ENCODE peak calls at places on chromosome 7, in nine cellular contexts. S, G, T, X, U, V, N, M and E are unnamed samples.
A peak's percentile ranks its signal among the peaks of the same experiment; 100 is the strongest.

GRCh38 chr7:11315687-11316258 is 342.1 kb downstream of the PHF14 start:
- DNase-seq in S (no peak), G (no peak), T (no peak), X (no peak), U (no peak), V (no peak), N (no peak), M (no peak), E (no peak)

GRCh38 chr7:91050677-91051076 is 213.6 kb upstream of the FZD1 start:
- DNase-seq in S (no peak), G (no peak), T (no peak), X (no peak), U (no peak), V (no peak), N (no peak), M (peak; percentile 23), E (no peak)

GRCh38 chr7:95794917-95795515 is 22.7 kb downstream of the DYNC1I1 start:
- DNase-seq in S (no peak), G (no peak), T (peak; percentile 63), X (peak; percentile 33), U (peak; percentile 55), V (peak; percentile 38), N (no peak), M (peak; percentile 62), E (peak; percentile 13)

GRCh38 chr7:135744938-135745701 is 3.5 kb downstream of the FAM180A start:
- DNase-seq in S (peak; percentile 79), G (no peak), T (no peak), X (peak; percentile 68), U (no peak), V (no peak), N (no peak), M (peak; percentile 93), E (peak; percentile 88)

GRCh38 chr7:134690016-134690415 is 43.4 kb downstream of the BPGM start:
- DNase-seq in S (no peak), G (no peak), T (no peak), X (peak; percentile 64), U (no peak), V (no peak), N (no peak), M (peak; percentile 78), E (peak; percentile 81)

GRCh38 chr7:46811529-46811928 is 770.4 kb downstream of the TNS3 start:
- DNase-seq in S (peak; percentile 90), G (no peak), T (no peak), X (peak; percentile 91), U (no peak), V (no peak), N (peak; percentile 79), M (peak; percentile 94), E (peak; percentile 94)

GRCh38 chr7:19665399-19666008 is 43.3 kb downstream of the POLR1F start:
- DNase-seq in S (no peak), G (no peak), T (no peak), X (no peak), U (peak; percentile 14), V (no peak), N (peak; percentile 22), M (peak; percentile 66), E (peak; percentile 57)

GRCh38 chr7:141550694-141551079 is 523 bp upstream of the AGK start:
- DNase-seq in S (no peak), G (no peak), T (peak; percentile 67), X (no peak), U (peak; percentile 26), V (peak; percentile 25), N (no peak), M (no peak), E (no peak)

GRCh38 chr7:91126762-91127161 is 137.5 kb upstream of the FZD1 start:
- DNase-seq in S (no peak), G (no peak), T (peak; percentile 79), X (no peak), U (peak; percentile 85), V (no peak), N (no peak), M (no peak), E (no peak)

GRCh38 chr7:4965295-4966022 is 6.5 kb upstream of the MMD2 start:
- DNase-seq in S (no peak), G (peak; percentile 33), T (no peak), X (no peak), U (no peak), V (no peak), N (no peak), M (no peak), E (no peak)

GRCh38 chr7:90777075-90777864 is 181.1 kb downstream of the CDK14 start:
- DNase-seq in S (no peak), G (no peak), T (no peak), X (no peak), U (no peak), V (no peak), N (no peak), M (no peak), E (no peak)

GRCh38 chr7:30796105-30796869 is 25.1 kb downstream of the MINDY4 start:
- DNase-seq in S (no peak), G (no peak), T (no peak), X (no peak), U (no peak), V (no peak), N (peak; percentile 22), M (peak; percentile 68), E (peak; percentile 60)

GRCh38 chr7:68562323-68562899 is 1035.9 kb upstream of the AUTS2 start:
- DNase-seq in S (no peak), G (no peak), T (no peak), X (no peak), U (no peak), V (no peak), N (no peak), M (no peak), E (no peak)

GRCh38 chr7:30657131-30657530 is 25.1 kb downstream of the CRHR2 start:
- DNase-seq in S (no peak), G (peak; percentile 31), T (no peak), X (no peak), U (no peak), V (no peak), N (no peak), M (no peak), E (no peak)

GRCh38 chr7:73741600-73741999 is 3.0 kb upstream of the ABHD11 start:
- DNase-seq in S (no peak), G (no peak), T (peak; percentile 86), X (no peak), U (peak; percentile 52), V (no peak), N (no peak), M (no peak), E (no peak)

DNA sequence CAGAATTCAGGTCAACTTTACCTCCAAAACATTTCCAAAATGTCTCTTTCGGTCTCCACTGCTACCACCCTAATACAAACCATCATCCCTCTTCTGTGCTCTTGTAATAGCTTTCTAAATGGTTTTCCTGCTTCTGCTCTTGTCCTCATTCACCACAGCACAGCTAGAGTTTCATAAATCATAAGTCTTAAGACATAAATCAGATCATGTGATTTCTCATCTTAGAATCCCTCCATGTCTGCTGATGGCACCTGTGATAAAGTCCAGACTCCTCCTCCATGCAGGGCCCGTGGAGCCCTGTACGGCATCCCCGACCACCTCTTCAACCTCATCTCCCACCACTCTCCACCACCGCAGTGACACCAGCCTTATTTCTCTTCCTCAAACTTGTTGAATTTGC is 212.3 kb upstream of the MKLN1 start:
- DNase-seq in S (no peak), G (no peak), T (no peak), X (no peak), U (no peak), V (no peak), N (no peak), M (no peak), E (no peak)
- H3K4me3 ChIP-seq in S (no peak overlapping the region), G (no peak overlapping the region), T (no peak overlapping the region), X (no peak overlapping the region), U (no peak overlapping the region), V (no peak overlapping the region), N (no peak overlapping the region), M (no peak overlapping the region), E (no peak overlapping the region)

DNA sequence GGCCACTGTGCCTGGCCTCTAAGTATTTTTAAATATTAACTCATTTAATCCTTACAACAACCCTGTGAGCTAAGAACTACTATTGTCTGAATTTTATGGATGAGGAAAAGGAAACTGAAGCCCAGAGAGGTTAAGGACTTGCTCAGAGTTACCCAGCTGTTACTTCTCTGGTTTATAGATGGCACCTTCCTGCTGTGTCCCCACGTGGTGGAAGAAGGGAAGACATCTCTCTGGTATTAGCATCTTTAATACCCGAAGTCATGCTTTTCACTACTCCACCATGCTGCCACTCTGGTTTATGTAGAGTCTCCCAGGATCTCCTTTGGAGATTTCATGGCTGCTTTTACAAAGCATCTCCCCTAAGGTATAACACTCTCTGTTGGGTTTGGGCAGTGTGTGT is 105.5 kb upstream of the MKLN1 start:
- DNase-seq in S (no peak), G (no peak), T (no peak), X (no peak), U (no peak), V (no peak), N (no peak), M (no peak), E (no peak)
- TF ChIP-seq CTCF in S (peak; percentile 7), G (no peak), T (peak; percentile 25), X (peak; percentile 15), U (no peak), V (peak; percentile 7), N (no peak), M (no peak), E (no peak)

GRCh38 chr7:51318001-51318400 is 1.4 kb upstream of the COBL start:
- DNase-seq in S (no peak), G (no peak), T (no peak), X (no peak), U (no peak), V (no peak), N (no peak), M (no peak), E (no peak)
- H3K4me3 ChIP-seq in S (no peak overlapping the region), G (no peak overlapping the region), T (no peak overlapping the region), X (no peak overlapping the region), U (no peak overlapping the region), V (no peak overlapping the region), N (no peak overlapping the region), M (no peak overlapping the region), E (no peak overlapping the region)

GRCh38 chr7:154644366-154644765 is 358.6 kb downstream of the PAXIP1 start:
- DNase-seq in S (no peak), G (no peak), T (no peak), X (no peak), U (no peak), V (no peak), N (no peak), M (no peak), E (no peak)

GRCh38 chr7:154640917-154641316 is 362.0 kb downstream of the PAXIP1 start:
- DNase-seq in S (no peak), G (no peak), T (no peak), X (no peak), U (no peak), V (no peak), N (no peak), M (no peak), E (no peak)

GRCh38 chr7:154638286-154638685 is 364.6 kb downstream of the PAXIP1 start:
- DNase-seq in S (no peak), G (no peak), T (no peak), X (no peak), U (no peak), V (no peak), N (peak; percentile 18), M (no peak), E (no peak)

GRCh38 chr7:154640266-154640865 is 362.6 kb downstream of the PAXIP1 start:
- DNase-seq in S (no peak), G (no peak), T (peak; percentile 76), X (no peak), U (peak; percentile 64), V (peak; percentile 77), N (no peak), M (no peak), E (no peak)
- TF ChIP-seq CTCF in S (no peak), G (no peak), T (peak; percentile 77), X (no peak), U (peak; percentile 76), V (peak; percentile 92), N (no peak), M (no peak), E (no peak)

GRCh38 chr7:27098493-27099223 is 2.9 kb upstream of the HOXA1 start:
- DNase-seq in S (no peak), G (no peak), T (peak; percentile 67), X (no peak), U (peak; percentile 73), V (no peak), N (no peak), M (no peak), E (peak; percentile 87)
- H3K4me3 ChIP-seq in S (no peak overlapping the region), G (peak overlapping the region; percentile 96), T (no peak overlapping the region), X (peak overlapping the region; percentile 68), U (no peak overlapping the region), V (no peak overlapping the region), N (peak overlapping the region; percentile 91), M (peak overlapping the region; percentile 18), E (peak overlapping the region; percentile 93)